ENCODE peak calls at places on chromosomes 5 and 9, in eight cellular contexts. P is GM23248, H is neuronal stem cell, O is fibroblast of lung, X is sigmoid colon, S is dorsolateral prefrontal cortex, C is AG04449, A is BE2C. M is an unnamed sample.

GRCh38 chr9:134886413-134886913 is 5.9 kb downstream of the FCN2 start:
- DNase-seq in P (no peak), H (no peak), O (no peak), X (no peak), S (no peak), C (no peak), A (no peak), M (no peak)

GRCh38 chr9:35923927-35924763 is 14.9 kb downstream of the SPAAR start:
- DNase-seq in P (peak), H (no peak), O (peak), X (no peak), S (no peak), C (peak), A (no peak), M (no peak)

GRCh38 chr5:113552620-113553019 is 39.1 kb downstream of the YTHDC2 start:
- DNase-seq in P (no peak), H (no peak), O (no peak), X (no peak), S (no peak), C (no peak), A (no peak), M (no peak)

GRCh38 chr5:62068554-62068953 is 237.5 kb upstream of the KIF2A start:
- DNase-seq in P (no peak), H (no peak), O (no peak), X (no peak), S (no peak), C (no peak), A (no peak), M (no peak)

GRCh38 chr5:53318303-53318702 is 162.1 kb upstream of the FST start:
- DNase-seq in P (no peak), H (no peak), O (no peak), X (no peak), S (no peak), C (no peak), A (no peak), M (no peak)

GRCh38 chr5:78187172-78187571 is 107.3 kb downstream of the AP3B1 start:
- DNase-seq in P (no peak), H (no peak), O (no peak), X (no peak), S (no peak), C (no peak), A (no peak), M (no peak)

GRCh38 chr9:35914307-35914807 is 5.1 kb downstream of the SPAAR start:
- DNase-seq in P (peak), H (peak), O (peak), X (peak), S (no peak), C (no peak), A (peak), M (no peak)

GRCh38 chr9:73173526-73174411 is 22.1 kb downstream of the ANXA1 start:
- DNase-seq in P (peak), H (no peak), O (no peak), X (no peak), S (no peak), C (no peak), A (no peak), M (no peak)

DNA sequence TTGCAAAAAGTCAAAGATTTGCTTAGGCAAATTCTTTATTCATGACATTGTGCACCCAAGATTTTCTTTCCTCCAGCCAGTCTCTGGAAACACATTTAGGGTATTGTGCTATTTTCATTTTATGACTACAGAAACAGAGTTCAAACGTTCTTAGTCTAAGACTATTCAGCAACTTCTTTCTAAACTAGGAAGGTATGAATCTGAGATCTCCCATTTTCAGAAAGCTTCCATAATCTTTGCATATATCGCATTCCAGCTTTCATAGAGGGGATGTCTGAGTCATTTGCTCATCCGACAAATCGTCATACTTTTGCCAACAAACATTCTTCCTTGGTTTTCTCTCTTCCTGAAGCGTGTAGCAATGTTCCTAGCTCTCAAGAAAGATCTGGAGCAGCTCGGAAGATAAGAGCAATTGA is 1.6 kb upstream of the PAPPA start:
- DNase-seq in P (peak), H (no peak), O (peak), X (no peak), S (no peak), C (peak), A (no peak), M (no peak)
- H3K4me3 ChIP-seq in P (peak), H (no peak), O (no peak), X (no peak), S (no peak), C (no peak), A (no peak), M (no peak)

DNA sequence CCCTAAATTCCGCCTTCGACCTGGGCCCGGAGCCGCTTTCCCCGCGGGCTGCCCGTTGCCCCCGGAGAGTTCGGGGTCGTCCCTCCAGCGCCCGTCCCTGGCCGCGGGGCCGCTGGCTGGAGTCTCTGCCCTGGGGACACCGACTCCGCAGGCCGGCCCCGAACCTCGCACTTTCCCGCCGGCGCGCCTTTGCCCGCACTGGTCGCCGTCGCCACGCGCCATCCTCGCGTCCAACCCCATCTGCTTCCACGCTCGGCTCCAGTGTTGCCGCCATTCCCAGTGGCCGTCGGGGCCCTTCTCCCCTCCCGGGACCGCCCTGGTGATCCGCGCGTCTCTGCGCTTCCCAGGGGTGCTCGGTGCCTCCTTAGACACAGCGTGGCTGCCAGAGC is 11.0 kb downstream of the LHX3 start:
- DNase-seq in P (no peak), H (no peak), O (no peak), X (no peak), S (no peak), C (no peak), A (no peak), M (no peak)
- H3K4me3 ChIP-seq in P (no peak), H (no peak), O (no peak), X (no peak), S (no peak), C (no peak), A (no peak), M (no peak)

DNA sequence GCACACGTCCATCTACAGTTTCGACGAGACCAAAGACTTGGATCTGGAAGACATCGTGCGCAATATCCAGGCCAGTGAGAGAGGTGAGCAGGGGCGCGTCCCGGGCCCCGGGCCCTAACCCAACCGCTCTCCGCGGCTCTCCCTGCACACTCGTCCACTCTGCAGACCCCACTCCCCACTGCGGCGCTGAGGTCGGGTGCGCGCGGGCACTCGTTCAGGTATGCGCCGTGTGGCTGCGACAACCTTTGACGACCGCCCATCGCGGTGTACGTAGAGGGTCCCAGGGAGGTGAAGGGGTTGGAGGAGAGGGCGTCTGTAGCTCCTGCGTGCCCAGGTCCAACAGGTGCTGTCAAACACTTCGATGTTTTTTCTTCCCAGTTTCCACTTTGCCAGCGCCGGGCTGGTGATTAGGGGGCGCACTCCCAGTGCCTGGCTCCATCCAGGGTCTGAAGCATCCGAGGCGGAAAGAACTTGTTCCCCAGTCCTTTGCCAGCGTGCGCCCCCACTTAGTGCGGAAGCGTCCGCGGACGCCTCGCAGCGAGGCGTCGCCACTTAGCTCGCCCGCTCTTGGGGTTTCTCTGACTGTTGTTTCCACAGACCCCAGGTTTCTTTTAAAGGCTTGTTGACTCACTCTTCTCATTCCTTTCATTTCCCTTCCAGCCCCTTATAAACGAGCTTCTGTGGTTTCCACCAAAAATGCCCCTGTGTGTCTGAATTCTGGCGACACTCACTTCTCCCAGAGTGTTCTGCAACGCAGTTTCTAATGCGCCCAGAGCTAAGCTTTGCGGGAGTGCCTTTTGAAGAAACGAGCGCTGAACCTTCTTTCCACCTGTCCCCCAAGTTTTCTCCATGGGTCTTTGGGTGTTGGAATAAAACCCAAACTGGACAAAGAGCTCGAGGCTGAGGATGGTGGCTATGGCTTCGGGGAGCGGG is 1.6 kb downstream of the NPR3 start:
- DNase-seq in P (peak), H (peak), O (peak), X (no peak), S (no peak), C (no peak), A (no peak), M (no peak)
- H3K4me3 ChIP-seq in P (peak), H (no peak), O (peak), X (peak), S (peak), C (peak), A (no peak), M (no peak)

DNA sequence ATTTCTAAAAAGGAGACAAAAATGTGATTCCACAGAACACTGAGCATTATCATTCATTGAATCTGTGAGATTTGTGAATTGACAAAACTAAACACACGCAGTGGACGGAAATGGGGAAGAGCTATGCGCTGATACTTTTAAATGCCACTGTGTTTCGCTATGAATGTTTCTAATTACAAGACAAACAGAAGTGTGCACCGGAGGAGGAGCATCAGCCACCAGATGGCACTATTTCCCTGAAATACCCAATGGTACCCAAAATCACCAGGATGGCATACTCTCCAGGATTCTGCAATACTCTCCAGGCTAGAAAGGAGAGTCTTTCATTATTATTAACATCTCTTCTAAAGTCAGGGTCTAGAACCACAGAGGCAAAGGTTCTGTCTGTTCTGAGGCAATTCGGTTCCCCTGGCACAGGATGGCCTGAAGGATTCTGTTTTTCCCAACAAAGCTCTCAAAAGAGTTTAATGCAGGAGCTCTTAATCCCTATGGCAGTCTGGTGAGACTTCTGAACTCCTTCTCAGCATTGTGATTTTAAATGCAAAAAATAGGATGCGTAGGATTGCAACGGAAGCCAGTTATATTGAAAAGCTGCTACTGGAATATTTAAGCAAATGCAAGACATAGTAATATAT is 13.8 kb upstream of the PUM3 start:
- DNase-seq in P (peak), H (peak), O (peak), X (peak), S (peak), C (no peak), A (peak), M (peak)
- H3K4me3 ChIP-seq in P (no peak), H (no peak), O (no peak), X (no peak), S (no peak), C (no peak), A (no peak), M (no peak)

M was measured in Jurkat, Clone E6-1.